ENCODE peak calls at places on chromosomes 5 and 9, in four cellular contexts. Y is IMR-90, C is stomach, Z is HepG2. N is an unnamed sample. For H3K4me1, the result is how much of the 10 kb centered on the place peaks cover.

GRCh38 chr5:95731571-95732554 is 727 bp downstream of the RHOBTB3 start:
- DNase-seq in Y (peak), Z (peak), C (peak), N (no peak)

GRCh38 chr5:72290356-72291133 is 29.5 kb downstream of the MRPS27 start:
- DNase-seq in Y (peak), C (no peak), Z (no peak), N (no peak)

GRCh38 chr9:75190762-75191161 is 102.4 kb downstream of the OSTF1 start:
- DNase-seq in Z (no peak), Y (no peak), C (no peak), N (no peak)

GRCh38 chr5:136769093-136769492 is 403.7 kb upstream of the TRPC7 start:
- DNase-seq in C (no peak), Z (no peak), Y (no peak), N (no peak)

GRCh38 chr9:17005085-17005484 is 129.8 kb upstream of the CNTLN start:
- DNase-seq in Y (peak), C (peak), Z (peak), N (no peak)

GRCh38 chr5:74919487-74919886 is 53.3 kb upstream of the FAM169A start:
- DNase-seq in Y (peak), C (no peak), Z (peak), N (no peak)

GRCh38 chr9:76667521-76667957 is 96.7 kb upstream of the PCA3 start:
- DNase-seq in C (no peak), Y (peak), Z (no peak), N (no peak)

GRCh38 chr5:159825551-159826051 is 90.7 kb upstream of the ADRA1B start:
- DNase-seq in C (peak), Z (no peak), Y (no peak), N (peak)

GRCh38 chr9:76893395-76893932 is 12.4 kb downstream of the PRUNE2 start:
- DNase-seq in Y (no peak), C (no peak), Z (no peak), N (no peak)

GRCh38 chr9:116102596-116102995 is 51.0 kb upstream of the PAPPA start:
- DNase-seq in C (no peak), Y (no peak), Z (no peak), N (no peak)

GRCh38 chr9:84397151-84397728 is 56.7 kb upstream of the SLC28A3 start:
- DNase-seq in C (peak), Y (peak), Z (peak), N (peak)

GRCh38 chr5:6784481-6784880 is 71.2 kb downstream of the TENT4A start:
- DNase-seq in Y (no peak), C (no peak), Z (no peak), N (no peak)

GRCh38 chr9:71909887-71910601 is 949 bp downstream of the ABHD17B start:
- DNase-seq in C (peak), Y (peak), Z (peak), N (peak)

GRCh38 chr9:123689701-123690428 is 240.1 kb downstream of the DENND1A start:
- DNase-seq in C (no peak), Z (no peak), Y (no peak), N (no peak)

GRCh38 chr5:156402387-156402921 is 75.5 kb downstream of the SGCD start:
- DNase-seq in Y (no peak), C (no peak), Z (no peak), N (no peak)

GRCh38 chr5:142845402-142845901 is 75.3 kb downstream of the ARHGAP26 start:
- DNase-seq in Y (no peak), C (no peak), Z (no peak), N (no peak)

GRCh38 chr5:138596105-138596987 is 21.1 kb upstream of the HSPA9 start:
- DNase-seq in C (no peak), Y (no peak), Z (no peak), N (no peak)

GRCh38 chr9:126707083-126707482 is 93.4 kb downstream of the LMX1B start:
- DNase-seq in Z (no peak), C (no peak), Y (no peak), N (peak)

GRCh38 chr5:74946471-74946870 is 80.3 kb upstream of the FAM169A start:
- DNase-seq in Z (peak), C (no peak), Y (no peak), N (no peak)

GRCh38 chr5:66324357-66324756 is 180.3 kb downstream of the SREK1 start:
- DNase-seq in C (peak), Z (no peak), Y (no peak), N (no peak)

GRCh38 chr5:174243904-174244303 is 198.4 kb downstream of the NSG2 start:
- DNase-seq in Y (no peak), C (no peak), Z (no peak), N (no peak)

GRCh38 chr5:90690317-90690716 is 131.7 kb downstream of the ADGRV1 start:
- DNase-seq in C (no peak), Y (no peak), Z (no peak), N (no peak)

GRCh38 chr9:138023394-138024124 is 146.0 kb downstream of the CACNA1B start:
- DNase-seq in Y (no peak), Z (no peak), C (peak), N (peak)

GRCh38 chr9:136378171-136379002 is 4.9 kb upstream of the CARD9 start:
- DNase-seq in Z (no peak), Y (no peak), C (no peak), N (no peak)

GRCh38 chr5:137209232-137209810 is 289.8 kb downstream of the SPOCK1 start:
- DNase-seq in C (no peak), Y (no peak), Z (no peak), N (no peak)

GRCh38 chr5:134555223-134555790 is 29.8 kb downstream of the JADE2 start:
- DNase-seq in Y (no peak), Z (no peak), C (no peak), N (no peak)

GRCh38 chr5:148963679-148964078 is 99.2 kb downstream of the SH3TC2 start:
- DNase-seq in C (no peak), Y (no peak), Z (no peak), N (no peak)

GRCh38 chr5:3199941-3200340 is 395.7 kb upstream of the IRX1 start:
- DNase-seq in Z (no peak), Y (no peak), C (no peak), N (no peak)

DNA sequence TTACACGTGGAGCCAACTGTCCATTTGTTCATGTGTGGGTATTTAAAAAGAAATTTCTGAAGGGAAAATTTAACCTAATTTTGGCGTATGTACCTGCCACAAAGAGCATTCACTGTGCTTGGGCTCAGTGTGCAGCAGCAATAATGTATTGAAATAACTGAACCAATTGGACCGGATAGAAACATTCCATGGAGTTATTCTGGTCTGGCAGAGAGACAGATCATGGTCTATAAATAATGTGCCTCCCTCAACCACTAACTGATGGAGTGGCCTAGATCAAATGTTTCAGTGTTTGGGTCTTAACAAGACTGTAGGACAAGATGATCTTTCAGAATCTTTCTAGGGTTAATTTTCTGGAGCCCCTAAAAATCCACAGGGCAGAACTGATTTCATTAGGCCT is 469.7 kb downstream of the PRELID2 start:
- DNase-seq in C (no peak), Z (no peak), Y (no peak), N (no peak)
- TF ChIP-seq CTCF in C (no peak), Z (no peak), Y (no peak), N (no peak)

GRCh38 chr5:88820581-88820980 is 62.4 kb downstream of the MEF2C start:
- DNase-seq in Z (no peak), C (no peak), Y (no peak), N (no peak)

GRCh38 chr5:88818296-88818695 is 64.7 kb downstream of the MEF2C start:
- DNase-seq in Y (no peak), C (no peak), Z (no peak), N (no peak)

GRCh38 chr5:88821161-88821560 is 61.8 kb downstream of the MEF2C start:
- DNase-seq in Z (no peak), C (no peak), Y (no peak), N (no peak)

GRCh38 chr5:88823201-88823600 is 59.8 kb downstream of the MEF2C start:
- DNase-seq in Y (no peak), C (no peak), Z (no peak), N (no peak)

DNA sequence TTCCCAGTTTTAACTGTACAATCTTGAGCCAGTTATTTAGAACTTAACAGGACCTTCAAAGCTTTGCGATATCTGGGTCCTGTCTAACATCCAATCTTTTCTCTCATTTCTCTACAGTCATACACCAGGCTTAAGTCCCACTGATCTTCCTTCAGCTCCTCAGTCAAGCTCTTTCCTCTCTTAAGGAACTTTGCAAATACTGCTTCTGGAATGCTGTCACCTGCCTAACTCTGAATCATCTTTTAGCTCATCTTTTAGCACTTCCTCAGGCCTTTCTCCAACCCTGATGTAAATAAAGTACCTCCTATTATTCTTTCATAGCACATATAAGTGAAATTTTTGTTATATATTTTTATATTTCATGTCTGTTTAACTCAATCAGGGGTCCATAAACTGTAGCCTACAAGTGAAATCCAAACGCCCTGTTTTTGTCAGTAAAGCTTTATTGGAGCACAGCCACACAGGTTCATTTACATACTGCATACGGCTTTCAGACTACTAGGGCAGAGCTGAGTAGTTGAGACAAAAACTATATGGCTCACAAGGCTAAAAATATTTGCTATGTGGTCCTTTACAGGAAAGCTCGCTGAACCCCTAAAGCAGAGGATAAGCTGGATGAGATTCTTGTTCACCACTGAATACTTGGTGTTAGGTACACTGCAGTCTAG is 63.5 kb downstream of the MEF2C start:
- DNase-seq in C (no peak), Z (no peak), Y (no peak), N (no peak)
- H3K4me1 ChIP-seq in C (under half), Z (under half), Y (under half), N (under half)

DNA sequence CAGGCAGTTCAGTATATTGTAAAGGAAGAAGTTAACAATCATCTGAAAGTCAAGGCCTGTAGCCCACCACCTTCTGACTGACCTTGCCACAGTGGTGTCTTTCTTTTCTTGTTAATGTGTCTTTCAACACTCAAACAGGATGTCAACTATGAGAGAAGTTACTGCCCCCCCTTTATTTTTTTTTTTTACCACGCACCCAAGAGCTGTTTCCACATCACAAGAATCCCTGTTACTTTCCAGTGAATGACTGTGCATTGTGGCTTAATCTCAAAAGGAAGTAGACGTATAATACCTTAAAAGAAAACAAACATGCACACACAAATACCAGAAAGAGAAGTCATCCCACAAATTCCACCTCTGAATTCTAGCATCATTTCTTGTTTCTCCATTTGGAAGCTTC is 201.3 kb downstream of the EFNA5 start:
- DNase-seq in C (no peak), Z (no peak), Y (peak), N (no peak)
- H3K27ac ChIP-seq in C (peak), Z (no peak), Y (peak), N (no peak)

GRCh38 chr5:113329981-113330380 is 104.8 kb downstream of the TSSK1B start:
- DNase-seq in Y (no peak), C (no peak), Z (no peak), N (no peak)

GRCh38 chr5:113331201-113331551 is 103.6 kb downstream of the TSSK1B start:
- DNase-seq in Z (no peak), C (no peak), Y (peak), N (no peak)

GRCh38 chr5:113325054-113325453 is 109.7 kb downstream of the TSSK1B start:
- DNase-seq in Y (peak), Z (no peak), C (no peak), N (no peak)

GRCh38 chr5:113330533-113331200 is 104.1 kb downstream of the TSSK1B start:
- DNase-seq in Z (peak), C (no peak), Y (peak), N (no peak)
- TF ChIP-seq CTCF in Z (peak), C (no peak), Y (peak), N (peak)

GRCh38 chr5:14266686-14267085 is 123.5 kb downstream of the TRIO start:
- DNase-seq in C (no peak), Z (no peak), Y (no peak), N (no peak)

GRCh38 chr5:14264605-14265316 is 121.6 kb downstream of the TRIO start:
- DNase-seq in Y (peak), Z (peak), C (peak), N (peak)

GRCh38 chr5:14266171-14266570 is 123.0 kb downstream of the TRIO start:
- DNase-seq in C (no peak), Y (no peak), Z (no peak), N (no peak)

GRCh38 chr5:14267166-14267838 is 124.2 kb downstream of the TRIO start:
- DNase-seq in C (no peak), Y (no peak), Z (peak), N (no peak)

GRCh38 chr5:14265574-14265973 is 122.4 kb downstream of the TRIO start:
- DNase-seq in Z (peak), C (no peak), Y (peak), N (no peak)
- H3K4me1 ChIP-seq in Z (half or more), C (under half), Y (half or more), N (under half)

GRCh38 chr9:87148391-87149237 is 201.3 kb upstream of the GAS1 start:
- DNase-seq in Z (no peak), Y (peak), C (peak), N (peak)
- H3K27ac ChIP-seq in Z (no peak), Y (peak), C (peak), N (peak)

GRCh38 chr5:170266570-170267379 is 30.8 kb downstream of the LCP2 start:
- DNase-seq in Z (no peak), C (no peak), Y (no peak), N (no peak)

GRCh38 chr5:170269579-170269978 is 28.0 kb downstream of the LCP2 start:
- DNase-seq in C (no peak), Z (no peak), Y (no peak), N (no peak)

GRCh38 chr5:170267431-170268152 is 30.0 kb downstream of the LCP2 start:
- DNase-seq in Z (peak), Y (peak), C (peak), N (peak)

GRCh38 chr5:170268884-170269283 is 28.7 kb downstream of the LCP2 start:
- DNase-seq in Y (no peak), C (no peak), Z (no peak), N (no peak)

DNA sequence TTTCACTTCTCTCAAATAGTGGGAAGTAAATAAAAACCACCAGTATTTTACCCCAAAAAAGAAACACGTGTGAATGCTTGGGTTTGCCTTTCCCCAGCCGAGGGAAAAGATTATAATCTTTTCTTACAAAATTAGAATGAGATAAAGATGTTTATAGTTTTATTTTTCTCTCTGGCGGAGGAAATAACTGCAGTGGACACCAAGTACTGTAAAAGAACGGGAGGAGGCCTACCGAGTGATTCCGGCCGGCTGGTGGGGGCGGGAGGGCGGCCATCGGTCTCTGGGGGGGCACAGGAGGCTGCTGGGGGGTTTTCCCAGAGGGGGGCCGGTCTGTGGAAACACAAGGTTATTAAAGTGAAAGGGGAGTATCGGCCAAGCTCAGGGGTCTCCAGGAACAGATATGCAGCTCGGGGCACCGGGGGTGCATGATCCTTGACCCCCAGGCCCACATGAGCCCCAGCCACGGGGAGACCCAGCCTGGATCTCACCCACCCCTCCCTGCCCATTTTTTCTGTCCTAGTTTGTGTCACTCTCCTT is 29.4 kb downstream of the LCP2 start:
- DNase-seq in Z (no peak), C (no peak), Y (no peak), N (no peak)
- TF ChIP-seq CTCF in Z (no peak), C (no peak), Y (no peak), N (no peak)

GRCh38 chr9:120929392-120929791 is 2.8 kb upstream of the TRAF1 start:
- DNase-seq in Y (no peak), C (no peak), Z (no peak), N (no peak)

GRCh38 chr9:120927125-120928014 is 774 bp upstream of the TRAF1 start:
- DNase-seq in Z (no peak), Y (no peak), C (no peak), N (no peak)

GRCh38 chr9:120928720-120929389 is 2.3 kb upstream of the TRAF1 start:
- DNase-seq in Y (no peak), C (peak), Z (peak), N (peak)

GRCh38 chr9:120926397-120926928 is at the start of gene TRAF1:
- DNase-seq in Z (no peak), C (no peak), Y (peak), N (no peak)

GRCh38 chr9:120928015-120928719 is 1.6 kb upstream of the TRAF1 start:
- DNase-seq in C (peak), Z (no peak), Y (no peak), N (peak)
- H3K4me1 ChIP-seq in C (under half), Z (under half), Y (under half), N (under half)

GRCh38 chr5:109900911-109901627 is 211.3 kb downstream of the MAN2A1 start:
- DNase-seq in Z (peak), Y (no peak), C (no peak), N (no peak)

GRCh38 chr5:109898547-109899544 is 209.1 kb downstream of the MAN2A1 start:
- DNase-seq in Z (no peak), C (no peak), Y (no peak), N (no peak)

GRCh38 chr5:109903061-109903460 is 213.3 kb downstream of the MAN2A1 start:
- DNase-seq in Z (no peak), Y (no peak), C (no peak), N (no peak)

GRCh38 chr5:109900453-109900852 is 210.7 kb downstream of the MAN2A1 start:
- DNase-seq in C (no peak), Y (no peak), Z (no peak), N (no peak)

GRCh38 chr5:109901628-109901981 is 211.9 kb downstream of the MAN2A1 start:
- DNase-seq in Y (no peak), C (no peak), Z (no peak), N (no peak)
- H3K27ac ChIP-seq in Y (no peak), C (no peak), Z (peak), N (no peak)

GRCh38 chr5:125826214-125826613 is 597.0 kb upstream of the GRAMD2B start:
- DNase-seq in Y (no peak), Z (no peak), C (no peak), N (no peak)
- TF ChIP-seq CTCF in Y (peak), Z (no peak), C (no peak), N (no peak)